ENCODE peak calls at places on chromosomes 2 and 18, in seven cellular contexts. G, Y, J, V, D, M and L are unnamed samples.

GRCh38 chr2:24245986-24246779 is 71.3 kb downstream of the FAM228A start:
- DNase-seq in G (no peak), D (no peak), J (no peak), V (no peak), M (peak), Y (no peak), L (no peak)

GRCh38 chr18:55688066-55688465 is 100.1 kb upstream of the TCF4 start:
- DNase-seq in V (no peak), M (no peak), D (no peak), J (no peak), G (no peak), Y (no peak), L (no peak)

GRCh38 chr2:240742602-240743095 is 51.0 kb downstream of the AQP12A start:
- DNase-seq in Y (no peak), G (no peak), V (no peak), J (no peak), D (no peak), M (no peak), L (no peak)

GRCh38 chr2:169573974-169574299 is 272 bp upstream of the FASTKD1 start:
- DNase-seq in M (no peak), D (no peak), G (no peak), J (no peak), V (no peak), Y (no peak), L (no peak)

GRCh38 chr2:22499082-22499844 is 885.7 kb upstream of the KLHL29 start:
- DNase-seq in D (peak), G (no peak), M (no peak), J (peak), V (no peak), Y (no peak), L (no peak)

GRCh38 chr2:98913916-98914712 is 21.9 kb downstream of the CRACDL start:
- DNase-seq in G (no peak), J (no peak), V (no peak), Y (no peak), M (no peak), D (peak), L (no peak)

GRCh38 chr2:126976721-126977328 is 78.1 kb downstream of the TEX51 start:
- DNase-seq in Y (no peak), D (no peak), M (no peak), J (no peak), G (no peak), V (no peak), L (no peak)

GRCh38 chr2:220310326-220310936 is 683.0 kb downstream of the SLC4A3 start:
- DNase-seq in V (no peak), G (peak), Y (no peak), J (no peak), D (no peak), M (no peak), L (no peak)

GRCh38 chr2:25671622-25672021 is 1.8 kb downstream of the DTNB start:
- DNase-seq in J (no peak), D (no peak), Y (no peak), V (no peak), G (no peak), M (no peak), L (no peak)

GRCh38 chr2:147937744-147938349 is 82.7 kb downstream of the ORC4 start:
- DNase-seq in V (no peak), M (peak), D (no peak), J (no peak), G (peak), Y (no peak), L (no peak)

GRCh38 chr2:38037757-38038615 is 38.0 kb downstream of the CYP1B1 start:
- DNase-seq in M (peak), G (peak), J (peak), Y (no peak), V (peak), D (peak), L (no peak)

GRCh38 chr2:69538872-69539548 is 101.8 kb upstream of the NFU1 start:
- DNase-seq in V (no peak), D (no peak), J (no peak), M (no peak), G (no peak), Y (no peak), L (no peak)

GRCh38 chr2:281381-281780 is 6.5 kb downstream of the ALKAL2 start:
- DNase-seq in V (no peak), Y (no peak), M (no peak), G (no peak), J (no peak), D (no peak), L (no peak)

GRCh38 chr2:181456660-181457120 is 496 bp upstream of the ITGA4 start:
- DNase-seq in Y (no peak), D (peak), J (peak), G (no peak), M (peak), V (peak), L (no peak)

GRCh38 chr2:109481599-109481998 is 132.2 kb downstream of the SEPTIN10 start:
- DNase-seq in J (no peak), M (no peak), D (peak), V (no peak), G (no peak), Y (no peak), L (no peak)

GRCh38 chr2:98623657-98624056 is 15.3 kb downstream of the UNC50 start:
- DNase-seq in D (peak), M (peak), G (peak), Y (no peak), V (peak), J (peak), L (no peak)

GRCh38 chr18:49721981-49722380 is 91.4 kb downstream of the ACAA2 start:
- DNase-seq in V (no peak), J (no peak), M (no peak), Y (no peak), G (no peak), D (no peak), L (no peak)

GRCh38 chr18:26551217-26551708 is 2.9 kb upstream of the KCTD1 start:
- DNase-seq in V (no peak), J (no peak), M (no peak), D (no peak), Y (no peak), G (no peak), L (no peak)
- H3K4me3 ChIP-seq in V (no peak), J (peak), M (no peak), D (peak), Y (no peak), G (no peak), L (no peak)

GRCh38 chr2:218272531-218273212 is 2.4 kb downstream of the PNKD start:
- DNase-seq in G (peak), D (peak), Y (peak), M (peak), V (peak), J (peak), L (no peak)
- H3K4me3 ChIP-seq in G (no peak), D (no peak), Y (no peak), M (no peak), V (no peak), J (no peak), L (no peak)

GRCh38 chr2:189178726-189179606 is 595 bp downstream of the COL5A2 start:
- DNase-seq in G (peak), V (peak), D (no peak), J (peak), Y (peak), M (peak), L (peak)
- H3K4me3 ChIP-seq in G (peak), V (peak), D (peak), J (peak), Y (peak), M (peak), L (peak)

DNA sequence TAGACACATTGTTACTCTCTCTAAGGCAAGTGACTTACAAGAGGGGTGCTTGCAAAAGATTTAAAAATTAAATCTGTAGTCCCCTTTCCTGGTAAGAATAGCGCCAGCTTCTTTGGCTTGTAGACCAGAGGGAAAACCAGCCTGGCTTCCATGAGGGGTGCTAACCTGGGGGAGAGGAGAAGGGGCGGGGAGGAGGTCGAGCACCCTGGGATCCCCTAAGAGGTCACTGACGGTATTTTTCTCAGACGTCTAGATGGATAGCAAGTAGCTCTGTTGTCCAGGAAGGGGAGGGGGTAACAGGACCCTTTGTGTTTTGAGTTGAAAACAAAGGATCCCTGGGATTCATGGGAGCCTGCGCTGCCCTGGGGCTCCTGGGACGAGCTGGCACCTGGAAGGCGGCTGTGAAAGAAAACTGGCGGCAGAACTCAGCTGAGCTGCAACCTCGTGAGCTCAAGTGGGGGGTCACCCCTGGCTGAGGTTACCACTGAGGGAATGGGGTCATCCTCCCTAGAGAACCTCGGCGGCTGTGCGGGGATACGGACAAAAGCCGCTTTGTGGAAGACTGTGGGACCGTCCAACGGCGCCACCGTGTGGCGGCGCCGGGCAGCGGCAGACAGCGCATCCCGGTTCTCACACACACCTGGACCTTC is 37.8 kb upstream of the MRPL19 start:
- DNase-seq in M (peak), V (peak), J (peak), G (peak), Y (peak), D (peak), L (no peak)
- H3K4me3 ChIP-seq in M (peak), V (no peak), J (no peak), G (peak), Y (peak), D (peak), L (no peak)

GRCh38 chr2:215328066-215328465 is 16.2 kb downstream of the ATIC start:
- DNase-seq in Y (no peak), G (no peak), M (no peak), V (no peak), D (no peak), J (no peak), L (no peak)
- H3K4me3 ChIP-seq in Y (no peak), G (no peak), M (no peak), V (no peak), D (no peak), J (no peak), L (no peak)

DNA sequence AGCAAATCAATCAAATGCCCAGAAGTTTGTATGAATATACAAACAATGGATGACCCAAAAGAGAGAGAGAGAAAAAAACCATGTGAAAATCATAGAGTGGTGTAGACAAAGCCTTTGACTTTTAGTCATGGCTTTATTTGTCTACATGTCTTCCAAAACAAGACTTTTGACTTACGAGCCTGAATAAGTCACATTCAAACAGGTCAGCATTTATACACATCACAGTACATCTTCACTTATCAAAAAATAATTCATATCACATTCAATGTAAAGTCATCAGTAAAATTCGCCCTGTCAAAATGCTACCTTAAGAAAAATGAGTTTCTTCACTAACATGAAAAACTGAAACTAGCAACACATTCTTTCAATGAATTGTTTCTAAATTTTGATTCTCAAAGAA is 1.9 kb downstream of the IFIH1 start:
- DNase-seq in Y (no peak), V (no peak), M (no peak), J (no peak), D (no peak), G (no peak), L (no peak)
- H3K4me3 ChIP-seq in Y (no peak), V (no peak), M (no peak), J (peak), D (peak), G (no peak), L (no peak)

GRCh38 chr18:74281639-74282358 is 10.0 kb downstream of the CYB5A start:
- DNase-seq in G (peak), V (no peak), M (no peak), J (peak), D (no peak), Y (no peak), L (no peak)
- H3K4me3 ChIP-seq in G (no peak), V (no peak), M (no peak), J (no peak), D (no peak), Y (no peak), L (no peak)